ENCODE peak calls at places on chromosomes 7 and 10, in six cellular contexts. One of them, this sample, is unnamed.

GRCh38 chr7:30412810-30413504 is 65.6 kb downstream of the NOD1 start:
- DNase-seq in frontal cortex: peak
- DNase-seq in PC-3: peak
- DNase-seq in naive thymus-derived CD8-positive, alpha-beta T cell: peak
- DNase-seq in uterus: peak
- DNase-seq in activated CD8-positive, alpha-beta T cell treated with anti-CD3 and anti-CD28 coated beads for 36 hours: peak
- DNase-seq in this sample: no peak

GRCh38 chr10:5651086-5651764 is 15.2 kb downstream of the ASB13 start:
- DNase-seq in PC-3: no peak
- DNase-seq in uterus: no peak
- DNase-seq in frontal cortex: no peak
- DNase-seq in naive thymus-derived CD8-positive, alpha-beta T cell: no peak
- DNase-seq in activated CD8-positive, alpha-beta T cell treated with anti-CD3 and anti-CD28 coated beads for 36 hours: no peak
- DNase-seq in this sample: no peak

GRCh38 chr7:106125417-106125816 is 13.3 kb upstream of the SYPL1 start:
- DNase-seq in PC-3: no peak
- DNase-seq in frontal cortex: no peak
- DNase-seq in uterus: peak
- DNase-seq in naive thymus-derived CD8-positive, alpha-beta T cell: no peak
- DNase-seq in activated CD8-positive, alpha-beta T cell treated with anti-CD3 and anti-CD28 coated beads for 36 hours: no peak
- DNase-seq in this sample: no peak

GRCh38 chr10:97724341-97724941 is 10.9 kb downstream of the MARVELD1 start:
- DNase-seq in frontal cortex: no peak
- DNase-seq in naive thymus-derived CD8-positive, alpha-beta T cell: no peak
- DNase-seq in uterus: peak
- DNase-seq in activated CD8-positive, alpha-beta T cell treated with anti-CD3 and anti-CD28 coated beads for 36 hours: no peak
- DNase-seq in PC-3: no peak
- DNase-seq in this sample: no peak

GRCh38 chr10:74096777-74097176 is 53.9 kb downstream of the AP3M1 start:
- DNase-seq in activated CD8-positive, alpha-beta T cell treated with anti-CD3 and anti-CD28 coated beads for 36 hours: no peak
- DNase-seq in PC-3: no peak
- DNase-seq in uterus: no peak
- DNase-seq in naive thymus-derived CD8-positive, alpha-beta T cell: no peak
- DNase-seq in frontal cortex: no peak
- DNase-seq in this sample: no peak

GRCh38 chr7:126574838-126575250 is 677.9 kb downstream of the GRM8 start:
- DNase-seq in frontal cortex: no peak
- DNase-seq in PC-3: peak
- DNase-seq in uterus: no peak
- DNase-seq in naive thymus-derived CD8-positive, alpha-beta T cell: no peak
- DNase-seq in activated CD8-positive, alpha-beta T cell treated with anti-CD3 and anti-CD28 coated beads for 36 hours: no peak
- DNase-seq in this sample: no peak

GRCh38 chr10:86073199-86073977 is 293.2 kb downstream of the GRID1 start:
- DNase-seq in PC-3: no peak
- DNase-seq in frontal cortex: no peak
- DNase-seq in activated CD8-positive, alpha-beta T cell treated with anti-CD3 and anti-CD28 coated beads for 36 hours: no peak
- DNase-seq in uterus: no peak
- DNase-seq in naive thymus-derived CD8-positive, alpha-beta T cell: no peak
- DNase-seq in this sample: peak

GRCh38 chr7:123004931-123005330 is 9.4 kb upstream of the TAS2R16 start:
- DNase-seq in uterus: no peak
- DNase-seq in activated CD8-positive, alpha-beta T cell treated with anti-CD3 and anti-CD28 coated beads for 36 hours: no peak
- DNase-seq in naive thymus-derived CD8-positive, alpha-beta T cell: no peak
- DNase-seq in PC-3: no peak
- DNase-seq in frontal cortex: no peak
- DNase-seq in this sample: no peak

GRCh38 chr7:17184805-17185689 is 113.4 kb upstream of the AHR start:
- DNase-seq in uterus: no peak
- DNase-seq in frontal cortex: no peak
- DNase-seq in activated CD8-positive, alpha-beta T cell treated with anti-CD3 and anti-CD28 coated beads for 36 hours: no peak
- DNase-seq in PC-3: peak
- DNase-seq in naive thymus-derived CD8-positive, alpha-beta T cell: no peak
- DNase-seq in this sample: no peak

GRCh38 chr10:98396096-98397053 is 18.6 kb downstream of the PYROXD2 start:
- DNase-seq in PC-3: no peak
- DNase-seq in activated CD8-positive, alpha-beta T cell treated with anti-CD3 and anti-CD28 coated beads for 36 hours: no peak
- DNase-seq in frontal cortex: no peak
- DNase-seq in uterus: no peak
- DNase-seq in naive thymus-derived CD8-positive, alpha-beta T cell: no peak
- DNase-seq in this sample: no peak

GRCh38 chr10:26448706-26449435 is 10.7 kb downstream of the APBB1IP start:
- DNase-seq in uterus: no peak
- DNase-seq in PC-3: peak
- DNase-seq in frontal cortex: no peak
- DNase-seq in activated CD8-positive, alpha-beta T cell treated with anti-CD3 and anti-CD28 coated beads for 36 hours: peak
- DNase-seq in naive thymus-derived CD8-positive, alpha-beta T cell: peak
- DNase-seq in this sample: no peak

GRCh38 chr7:4270941-4271715 is 411.0 kb upstream of the FOXK1 start:
- DNase-seq in uterus: no peak
- DNase-seq in frontal cortex: no peak
- DNase-seq in PC-3: no peak
- DNase-seq in naive thymus-derived CD8-positive, alpha-beta T cell: no peak
- DNase-seq in activated CD8-positive, alpha-beta T cell treated with anti-CD3 and anti-CD28 coated beads for 36 hours: no peak
- DNase-seq in this sample: no peak

GRCh38 chr10:92822060-92822634 is 26.2 kb upstream of the EXOC6 start:
- DNase-seq in frontal cortex: no peak
- DNase-seq in PC-3: peak
- DNase-seq in naive thymus-derived CD8-positive, alpha-beta T cell: no peak
- DNase-seq in activated CD8-positive, alpha-beta T cell treated with anti-CD3 and anti-CD28 coated beads for 36 hours: no peak
- DNase-seq in uterus: no peak
- DNase-seq in this sample: no peak

GRCh38 chr10:95508730-95509129 is 52.4 kb downstream of the SORBS1 start:
- DNase-seq in PC-3: no peak
- DNase-seq in frontal cortex: no peak
- DNase-seq in naive thymus-derived CD8-positive, alpha-beta T cell: no peak
- DNase-seq in uterus: peak
- DNase-seq in activated CD8-positive, alpha-beta T cell treated with anti-CD3 and anti-CD28 coated beads for 36 hours: no peak
- DNase-seq in this sample: no peak

GRCh38 chr7:106009511-106010226 is 46.6 kb downstream of the CDHR3 start:
- DNase-seq in PC-3: peak
- DNase-seq in uterus: peak
- DNase-seq in naive thymus-derived CD8-positive, alpha-beta T cell: peak
- DNase-seq in activated CD8-positive, alpha-beta T cell treated with anti-CD3 and anti-CD28 coated beads for 36 hours: peak
- DNase-seq in frontal cortex: peak
- DNase-seq in this sample: peak

GRCh38 chr10:9015005-9015404 is 960.5 kb downstream of the GATA3 start:
- DNase-seq in frontal cortex: no peak
- DNase-seq in uterus: no peak
- DNase-seq in activated CD8-positive, alpha-beta T cell treated with anti-CD3 and anti-CD28 coated beads for 36 hours: peak
- DNase-seq in PC-3: no peak
- DNase-seq in naive thymus-derived CD8-positive, alpha-beta T cell: no peak
- DNase-seq in this sample: no peak

GRCh38 chr10:78185693-78186055 is 152.0 kb downstream of the RPS24 start:
- DNase-seq in uterus: peak
- DNase-seq in frontal cortex: no peak
- DNase-seq in activated CD8-positive, alpha-beta T cell treated with anti-CD3 and anti-CD28 coated beads for 36 hours: no peak
- DNase-seq in PC-3: no peak
- DNase-seq in naive thymus-derived CD8-positive, alpha-beta T cell: no peak
- DNase-seq in this sample: peak

GRCh38 chr7:38368191-38368605 is 94.8 kb upstream of the TARP start:
- DNase-seq in naive thymus-derived CD8-positive, alpha-beta T cell: peak
- DNase-seq in PC-3: peak
- DNase-seq in frontal cortex: no peak
- DNase-seq in activated CD8-positive, alpha-beta T cell treated with anti-CD3 and anti-CD28 coated beads for 36 hours: peak
- DNase-seq in uterus: no peak
- DNase-seq in this sample: no peak

GRCh38 chr10:112365014-112365432 is 8.9 kb upstream of the ACSL5 start:
- DNase-seq in uterus: no peak
- DNase-seq in frontal cortex: no peak
- DNase-seq in naive thymus-derived CD8-positive, alpha-beta T cell: no peak
- DNase-seq in PC-3: no peak
- DNase-seq in activated CD8-positive, alpha-beta T cell treated with anti-CD3 and anti-CD28 coated beads for 36 hours: no peak
- DNase-seq in this sample: peak

GRCh38 chr7:92925876-92926696 is 89.7 kb upstream of the CDK6 start:
- DNase-seq in PC-3: no peak
- DNase-seq in frontal cortex: no peak
- DNase-seq in uterus: no peak
- DNase-seq in naive thymus-derived CD8-positive, alpha-beta T cell: no peak
- DNase-seq in activated CD8-positive, alpha-beta T cell treated with anti-CD3 and anti-CD28 coated beads for 36 hours: peak
- DNase-seq in this sample: no peak

GRCh38 chr10:49275896-49276295 is 23.1 kb upstream of the C10orf71 start:
- DNase-seq in frontal cortex: no peak
- DNase-seq in activated CD8-positive, alpha-beta T cell treated with anti-CD3 and anti-CD28 coated beads for 36 hours: no peak
- DNase-seq in uterus: no peak
- DNase-seq in naive thymus-derived CD8-positive, alpha-beta T cell: no peak
- DNase-seq in PC-3: no peak
- DNase-seq in this sample: peak

GRCh38 chr10:29245476-29245875 is 43.4 kb upstream of the LYZL1 start:
- DNase-seq in activated CD8-positive, alpha-beta T cell treated with anti-CD3 and anti-CD28 coated beads for 36 hours: no peak
- DNase-seq in frontal cortex: peak
- DNase-seq in uterus: no peak
- DNase-seq in PC-3: no peak
- DNase-seq in naive thymus-derived CD8-positive, alpha-beta T cell: no peak
- DNase-seq in this sample: no peak

GRCh38 chr7:31690892-31691291 is 3.9 kb downstream of the PPP1R17 start:
- DNase-seq in naive thymus-derived CD8-positive, alpha-beta T cell: no peak
- DNase-seq in uterus: no peak
- DNase-seq in PC-3: no peak
- DNase-seq in activated CD8-positive, alpha-beta T cell treated with anti-CD3 and anti-CD28 coated beads for 36 hours: no peak
- DNase-seq in frontal cortex: no peak
- DNase-seq in this sample: no peak

GRCh38 chr7:83413425-83413824 is 235.5 kb downstream of the SEMA3E start:
- DNase-seq in frontal cortex: no peak
- DNase-seq in activated CD8-positive, alpha-beta T cell treated with anti-CD3 and anti-CD28 coated beads for 36 hours: no peak
- DNase-seq in uterus: no peak
- DNase-seq in naive thymus-derived CD8-positive, alpha-beta T cell: no peak
- DNase-seq in PC-3: peak
- DNase-seq in this sample: no peak

GRCh38 chr10:128049226-128050010 is 76.8 kb downstream of the MKI67 start:
- DNase-seq in uterus: no peak
- DNase-seq in PC-3: no peak
- DNase-seq in frontal cortex: no peak
- DNase-seq in naive thymus-derived CD8-positive, alpha-beta T cell: no peak
- DNase-seq in activated CD8-positive, alpha-beta T cell treated with anti-CD3 and anti-CD28 coated beads for 36 hours: no peak
- DNase-seq in this sample: no peak

GRCh38 chr7:40880581-40880980 is 745.8 kb downstream of the SUGCT start:
- DNase-seq in naive thymus-derived CD8-positive, alpha-beta T cell: no peak
- DNase-seq in uterus: no peak
- DNase-seq in activated CD8-positive, alpha-beta T cell treated with anti-CD3 and anti-CD28 coated beads for 36 hours: no peak
- DNase-seq in frontal cortex: no peak
- DNase-seq in PC-3: no peak
- DNase-seq in this sample: no peak

GRCh38 chr10:43057831-43058340 is 19.0 kb upstream of the RET start:
- DNase-seq in frontal cortex: no peak
- DNase-seq in activated CD8-positive, alpha-beta T cell treated with anti-CD3 and anti-CD28 coated beads for 36 hours: no peak
- DNase-seq in uterus: no peak
- DNase-seq in naive thymus-derived CD8-positive, alpha-beta T cell: no peak
- DNase-seq in PC-3: no peak
- DNase-seq in this sample: no peak

GRCh38 chr10:107553470-107553869 is 389.0 kb upstream of the SORCS1 start:
- DNase-seq in uterus: no peak
- DNase-seq in frontal cortex: no peak
- DNase-seq in activated CD8-positive, alpha-beta T cell treated with anti-CD3 and anti-CD28 coated beads for 36 hours: no peak
- DNase-seq in PC-3: peak
- DNase-seq in naive thymus-derived CD8-positive, alpha-beta T cell: no peak
- DNase-seq in this sample: no peak

GRCh38 chr10:37101261-37101660 is 24.1 kb upstream of the ANKRD30A start:
- DNase-seq in naive thymus-derived CD8-positive, alpha-beta T cell: no peak
- DNase-seq in activated CD8-positive, alpha-beta T cell treated with anti-CD3 and anti-CD28 coated beads for 36 hours: no peak
- DNase-seq in frontal cortex: no peak
- DNase-seq in uterus: no peak
- DNase-seq in PC-3: no peak
- DNase-seq in this sample: no peak

GRCh38 chr10:112239347-112239746 is 43.9 kb upstream of the TECTB start:
- DNase-seq in activated CD8-positive, alpha-beta T cell treated with anti-CD3 and anti-CD28 coated beads for 36 hours: no peak
- DNase-seq in PC-3: no peak
- DNase-seq in uterus: no peak
- DNase-seq in naive thymus-derived CD8-positive, alpha-beta T cell: no peak
- DNase-seq in frontal cortex: no peak
- DNase-seq in this sample: no peak

GRCh38 chr10:15990523-15991129 is 130.3 kb upstream of the MINDY3 start:
- DNase-seq in naive thymus-derived CD8-positive, alpha-beta T cell: no peak
- DNase-seq in frontal cortex: no peak
- DNase-seq in uterus: no peak
- DNase-seq in activated CD8-positive, alpha-beta T cell treated with anti-CD3 and anti-CD28 coated beads for 36 hours: no peak
- DNase-seq in PC-3: no peak
- DNase-seq in this sample: no peak

GRCh38 chr10:19762026-19762425 is 54.2 kb upstream of the PLXDC2 start:
- DNase-seq in activated CD8-positive, alpha-beta T cell treated with anti-CD3 and anti-CD28 coated beads for 36 hours: no peak
- DNase-seq in PC-3: no peak
- DNase-seq in uterus: no peak
- DNase-seq in naive thymus-derived CD8-positive, alpha-beta T cell: no peak
- DNase-seq in frontal cortex: no peak
- DNase-seq in this sample: no peak

GRCh38 chr10:97937054-97937453 is 87.4 kb downstream of the GOLGA7B start:
- DNase-seq in frontal cortex: no peak
- DNase-seq in uterus: no peak
- DNase-seq in naive thymus-derived CD8-positive, alpha-beta T cell: no peak
- DNase-seq in PC-3: no peak
- DNase-seq in activated CD8-positive, alpha-beta T cell treated with anti-CD3 and anti-CD28 coated beads for 36 hours: no peak
- DNase-seq in this sample: no peak